ENCODE peak calls at places on chromosome 15, in four cellular contexts. Q is HepG2, N is HCT116, G is K562. L is an unnamed sample.

GRCh38 chr15:88645171-88646087 is 6.6 kb downstream of the ISG20 start:
- DNase-seq in Q (no peak), N (no peak), G (no peak), L (no peak)

GRCh38 chr15:66833372-66833771 is 131.3 kb downstream of the SMAD6 start:
- DNase-seq in Q (no peak), N (no peak), G (no peak), L (no peak)

GRCh38 chr15:96297783-96298182 is 32.7 kb upstream of the NR2F2 start:
- DNase-seq in Q (no peak), N (no peak), G (no peak), L (no peak)

GRCh38 chr15:37397266-37398022 is 297.1 kb upstream of the MEIS2 start:
- DNase-seq in Q (no peak), N (no peak), G (no peak), L (no peak)

GRCh38 chr15:45776772-45777171 is 141.9 kb downstream of the SQOR start:
- DNase-seq in Q (peak), N (no peak), G (no peak), L (no peak)

GRCh38 chr15:82662641-82663040 is 15.5 kb upstream of the CPEB1 start:
- DNase-seq in Q (no peak), N (no peak), G (no peak), L (no peak)

GRCh38 chr15:45637552-45638033 is 2.8 kb downstream of the SQOR start:
- DNase-seq in Q (peak), N (no peak), G (no peak), L (no peak)

GRCh38 chr15:45469027-45469426 is 53.5 kb downstream of the SLC30A4 start:
- DNase-seq in Q (no peak), N (no peak), G (no peak), L (no peak)

GRCh38 chr15:87618203-87618725 is 638.3 kb downstream of the NTRK3 start:
- DNase-seq in Q (no peak), N (no peak), G (no peak), L (no peak)

GRCh38 chr15:80317389-80318169 is 65.6 kb upstream of the CTXND1 start:
- DNase-seq in Q (peak), N (no peak), G (no peak), L (no peak)

GRCh38 chr15:94503293-94503692 is 271.9 kb downstream of the MCTP2 start:
- DNase-seq in Q (no peak), N (no peak), G (no peak), L (no peak)

GRCh38 chr15:88658972-88659931 is 20.4 kb downstream of the ISG20 start:
- DNase-seq in Q (no peak), N (peak), G (no peak), L (no peak)

GRCh38 chr15:35427091-35427490 is 118.9 kb downstream of the DPH6 start:
- DNase-seq in Q (no peak), N (no peak), G (no peak), L (no peak)

GRCh38 chr15:89784686-89784960 is 8.5 kb downstream of the MESP2 start:
- DNase-seq in Q (no peak), N (no peak), G (no peak), L (no peak)

GRCh38 chr15:76963596-76963995 is 31.3 kb upstream of the PSTPIP1 start:
- DNase-seq in Q (peak), N (no peak), G (peak), L (no peak)

GRCh38 chr15:50058231-50058630 is 60.8 kb downstream of the ATP8B4 start:
- DNase-seq in Q (no peak), N (no peak), G (no peak), L (no peak)

GRCh38 chr15:63503739-63504246 is 600 bp upstream of the USP3 start:
- DNase-seq in Q (peak), N (peak), G (peak), L (peak)

GRCh38 chr15:45364271-45364670 is 14.1 kb downstream of the GATM start:
- DNase-seq in Q (no peak), N (no peak), G (no peak), L (no peak)

GRCh38 chr15:66923438-66923881 is 141.9 kb upstream of the SMAD3 start:
- DNase-seq in Q (peak), N (peak), G (peak), L (no peak)

GRCh38 chr15:71542836-71543235 is 267.5 kb upstream of the NR2E3 start:
- DNase-seq in Q (no peak), N (no peak), G (no peak), L (no peak)

GRCh38 chr15:62847900-62848489 is 194.6 kb upstream of the TPM1 start:
- DNase-seq in Q (peak), N (peak), G (peak), L (peak)

GRCh38 chr15:98745650-98746374 is 97.5 kb downstream of the IGF1R start:
- DNase-seq in Q (no peak), N (no peak), G (no peak), L (no peak)

GRCh38 chr15:44584162-44584749 is 47.3 kb downstream of the EIF3J start:
- DNase-seq in Q (peak), N (peak), G (no peak), L (peak)

GRCh38 chr15:67142142-67143092 is 77.0 kb downstream of the SMAD3 start:
- DNase-seq in Q (no peak), N (no peak), G (no peak), L (no peak)

GRCh38 chr15:90232196-90232595 is 1.5 kb downstream of the CIB1 start:
- DNase-seq in Q (no peak), N (no peak), G (no peak), L (no peak)

GRCh38 chr15:38668433-38669159 is 104.0 kb upstream of the RASGRP1 start:
- DNase-seq in Q (no peak), N (no peak), G (no peak), L (no peak)

GRCh38 chr15:38671675-38672141 is 107.1 kb upstream of the RASGRP1 start:
- DNase-seq in Q (no peak), N (no peak), G (no peak), L (no peak)

GRCh38 chr15:38669160-38669505 is 104.5 kb upstream of the RASGRP1 start:
- DNase-seq in Q (no peak), N (no peak), G (no peak), L (no peak)

GRCh38 chr15:38671003-38671382 is 106.4 kb upstream of the RASGRP1 start:
- DNase-seq in Q (no peak), N (no peak), G (no peak), L (no peak)

DNA sequence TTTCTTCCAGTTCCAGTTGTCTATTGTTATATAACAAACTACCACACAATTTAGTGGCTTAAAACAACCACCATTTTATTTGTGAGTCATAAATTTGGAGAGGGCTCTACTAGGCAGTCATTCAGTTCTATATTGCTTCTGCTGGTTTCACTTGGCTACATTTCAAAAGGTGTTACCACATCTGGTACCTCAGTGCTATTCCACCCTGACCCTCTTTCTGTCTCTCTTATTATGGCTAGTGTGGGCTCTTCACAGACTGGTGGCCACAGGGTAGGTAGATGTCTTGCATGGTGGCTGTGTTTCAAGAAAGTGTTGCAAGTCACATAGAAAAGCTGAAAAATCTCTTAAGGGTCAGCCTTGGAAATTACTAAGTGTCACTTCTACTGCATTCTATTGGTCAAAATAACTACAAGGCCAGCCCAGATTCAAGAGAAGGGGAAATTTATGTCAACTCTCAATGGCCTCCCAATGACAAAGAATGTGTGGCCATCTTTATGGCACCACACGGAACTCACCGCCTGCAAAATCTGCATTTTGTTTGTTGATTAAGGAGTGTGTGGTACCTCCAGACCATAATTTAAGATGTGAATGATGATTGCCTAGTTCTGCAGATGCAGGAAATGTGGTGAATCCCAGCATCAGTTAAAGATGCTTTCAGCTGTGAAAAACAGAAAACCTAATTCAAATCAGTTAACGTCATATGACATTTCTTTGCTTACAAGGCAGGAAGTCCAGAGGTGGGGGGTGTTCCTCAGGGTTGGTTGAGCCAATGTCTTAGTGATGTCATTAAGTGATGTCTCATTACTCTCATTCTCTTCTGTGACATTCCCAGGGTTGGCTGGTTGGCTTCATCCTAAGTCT is 105.8 kb upstream of the RASGRP1 start:
- DNase-seq in Q (no peak), N (no peak), G (no peak), L (no peak)
- TF ChIP-seq TCF7L2 in Q (no peak), N (no peak), G (no peak), L (no peak)

DNA sequence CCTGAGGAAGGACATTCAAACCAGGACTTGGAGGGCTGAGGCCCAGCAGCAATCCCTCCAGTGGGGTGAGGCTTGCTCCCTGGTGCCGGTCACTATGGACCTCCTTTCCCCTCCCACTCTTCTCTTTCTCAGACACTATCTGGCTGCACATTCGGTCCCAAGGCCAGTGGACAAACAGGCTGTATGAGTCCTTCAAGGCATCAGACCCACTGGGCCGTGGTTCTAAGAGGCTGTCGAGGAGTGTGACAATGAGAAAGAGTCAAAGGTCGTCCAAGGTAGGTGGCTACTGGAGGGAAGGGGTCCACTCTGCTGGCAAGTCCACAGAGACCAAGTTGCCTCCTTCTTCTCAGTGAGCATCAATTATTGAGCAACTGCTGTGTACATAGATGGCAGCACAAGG is 28.0 kb downstream of the NOX5 start:
- DNase-seq in Q (no peak), N (no peak), G (no peak), L (no peak)
- H3K4me3 ChIP-seq in Q (no peak), N (no peak), G (no peak), L (no peak)

DNA sequence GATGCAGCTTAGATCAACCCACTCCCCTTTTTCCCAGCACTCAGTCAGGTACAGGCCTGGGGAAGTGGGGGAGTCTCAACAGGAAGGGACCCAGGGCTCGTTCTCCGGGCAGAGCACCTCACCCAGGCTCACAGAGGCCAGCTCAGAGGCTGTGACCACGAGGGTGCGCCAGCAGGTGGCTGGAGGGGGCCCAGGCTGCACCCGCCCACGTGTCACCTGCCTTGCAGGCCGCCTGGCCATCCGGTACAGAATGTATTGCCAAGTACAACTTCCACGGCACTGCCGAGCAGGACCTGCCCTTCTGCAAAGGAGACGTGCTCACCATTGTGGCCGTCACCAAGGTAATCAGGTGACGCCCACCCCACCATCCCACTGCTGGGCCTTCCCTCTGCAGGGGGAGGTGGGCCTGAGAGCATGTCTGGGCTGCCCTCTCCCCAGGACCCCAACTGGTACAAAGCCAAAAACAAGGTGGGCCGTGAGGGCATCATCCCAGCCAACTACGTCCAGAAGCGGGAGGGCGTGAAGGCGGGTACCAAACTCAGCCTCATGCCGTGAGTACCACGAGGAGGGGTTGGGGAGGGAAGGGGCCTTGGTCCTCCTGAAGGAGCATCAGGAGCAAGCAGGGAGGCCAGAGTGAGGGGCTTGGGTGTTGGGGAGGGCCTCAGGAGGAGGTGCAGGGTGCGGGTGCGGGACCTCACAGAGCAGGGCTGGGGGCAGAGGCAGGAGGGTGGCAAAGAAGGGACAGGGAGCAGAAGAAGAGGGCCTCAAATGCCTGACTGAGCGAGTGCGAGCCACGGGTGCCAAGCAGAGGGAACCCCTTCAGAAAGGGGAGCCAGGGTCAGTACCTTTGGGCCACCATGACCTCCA is 14.0 kb upstream of the LMAN1L start:
- DNase-seq in Q (no peak), N (no peak), G (no peak), L (no peak)
- TF ChIP-seq TCF7L2 in Q (no peak), N (no peak), G (no peak), L (no peak)

DNA sequence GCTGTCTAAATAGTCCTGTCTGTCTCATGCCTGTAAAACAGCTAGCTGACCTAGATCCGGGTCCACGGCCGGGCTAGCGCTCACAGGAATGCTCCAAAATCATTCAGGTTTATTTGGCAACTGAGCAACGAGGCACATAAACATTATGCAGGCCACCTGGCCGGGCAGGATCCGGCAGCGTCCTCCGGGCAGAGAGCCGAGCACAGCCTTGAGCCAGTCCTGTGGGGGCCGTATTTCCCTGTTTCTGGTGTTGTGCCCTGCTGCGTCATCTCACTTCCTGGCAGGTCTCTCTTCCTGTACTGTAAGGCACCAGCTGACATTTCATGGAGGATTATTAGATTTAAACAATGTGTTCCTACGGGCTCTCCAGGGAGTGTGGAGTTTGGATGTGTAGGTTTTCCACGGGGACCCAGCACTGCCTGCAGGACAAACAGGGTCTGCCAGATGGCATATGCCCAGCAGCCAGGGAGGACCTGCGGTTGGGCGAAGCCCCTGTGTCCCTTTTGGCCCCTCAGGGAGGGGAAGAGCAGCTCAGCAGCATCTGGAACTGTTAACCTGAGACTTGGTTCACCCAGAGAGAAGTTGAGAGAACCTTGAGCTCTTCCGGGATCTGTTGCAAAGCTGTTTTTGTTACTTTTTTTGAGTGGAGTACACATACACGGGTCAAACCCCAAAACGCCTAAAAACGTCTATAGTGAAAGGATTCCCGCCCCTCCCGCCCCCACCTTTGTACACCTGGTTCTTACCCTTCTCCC is 16.5 kb upstream of the LRRK1 start:
- DNase-seq in Q (peak), N (no peak), G (no peak), L (no peak)
- H3K4me3 ChIP-seq in Q (peak), N (no peak), G (no peak), L (no peak)

L was measured in Panc1.